ENCODE peak calls at places on chromosomes 5 and 9, in ten cellular contexts. One of them, this sample, is unnamed.

GRCh38 chr9:119284587-119285337 is 84.5 kb downstream of the BRINP1 start:
- DNase-seq in GM12878: no peak
- DNase-seq in uterus: no peak
- DNase-seq in epithelial cell of prostate: no peak
- DNase-seq in SK-N-SH: no peak
- DNase-seq in DND-41: no peak
- DNase-seq in cardiac muscle cell: peak
- DNase-seq in psoas muscle: no peak
- DNase-seq in brain microvascular endothelial cell: no peak
- DNase-seq in stomach: no peak
- DNase-seq in this sample: no peak

GRCh38 chr9:87812375-87813118 is 70.1 kb upstream of the SPATA31E1 start:
- DNase-seq in DND-41: no peak
- DNase-seq in epithelial cell of prostate: no peak
- DNase-seq in GM12878: no peak
- DNase-seq in cardiac muscle cell: peak
- DNase-seq in brain microvascular endothelial cell: peak
- DNase-seq in stomach: no peak
- DNase-seq in psoas muscle: no peak
- DNase-seq in SK-N-SH: peak
- DNase-seq in uterus: no peak
- DNase-seq in this sample: no peak

GRCh38 chr9:78064075-78064474 is 32.5 kb upstream of the GNAQ start:
- DNase-seq in GM12878: no peak
- DNase-seq in DND-41: no peak
- DNase-seq in SK-N-SH: no peak
- DNase-seq in epithelial cell of prostate: no peak
- DNase-seq in uterus: no peak
- DNase-seq in psoas muscle: no peak
- DNase-seq in cardiac muscle cell: peak
- DNase-seq in brain microvascular endothelial cell: no peak
- DNase-seq in stomach: no peak
- DNase-seq in this sample: no peak

GRCh38 chr5:9105851-9106250 is 440.0 kb downstream of the SEMA5A start:
- DNase-seq in DND-41: no peak
- DNase-seq in SK-N-SH: no peak
- DNase-seq in brain microvascular endothelial cell: peak
- DNase-seq in uterus: no peak
- DNase-seq in cardiac muscle cell: no peak
- DNase-seq in psoas muscle: no peak
- DNase-seq in epithelial cell of prostate: no peak
- DNase-seq in GM12878: no peak
- DNase-seq in stomach: no peak
- DNase-seq in this sample: no peak

GRCh38 chr5:132473019-132473531 is 17.5 kb downstream of the IRF1 start:
- DNase-seq in epithelial cell of prostate: no peak
- DNase-seq in brain microvascular endothelial cell: no peak
- DNase-seq in GM12878: no peak
- DNase-seq in DND-41: peak
- DNase-seq in stomach: peak
- DNase-seq in cardiac muscle cell: no peak
- DNase-seq in SK-N-SH: no peak
- DNase-seq in uterus: peak
- DNase-seq in psoas muscle: no peak
- DNase-seq in this sample: no peak

GRCh38 chr5:122170630-122171029 is 41.3 kb downstream of the ZNF474 start:
- DNase-seq in DND-41: no peak
- DNase-seq in uterus: no peak
- DNase-seq in GM12878: no peak
- DNase-seq in psoas muscle: no peak
- DNase-seq in epithelial cell of prostate: no peak
- DNase-seq in brain microvascular endothelial cell: peak
- DNase-seq in stomach: no peak
- DNase-seq in SK-N-SH: no peak
- DNase-seq in cardiac muscle cell: peak
- DNase-seq in this sample: no peak

GRCh38 chr9:1530681-1531080 is 480.5 kb downstream of the DMRT2 start:
- DNase-seq in cardiac muscle cell: no peak
- DNase-seq in brain microvascular endothelial cell: no peak
- DNase-seq in GM12878: no peak
- DNase-seq in uterus: no peak
- DNase-seq in stomach: no peak
- DNase-seq in epithelial cell of prostate: no peak
- DNase-seq in SK-N-SH: no peak
- DNase-seq in psoas muscle: no peak
- DNase-seq in DND-41: no peak
- DNase-seq in this sample: no peak

GRCh38 chr9:131107760-131108159 is 11.4 kb downstream of the AIF1L start:
- DNase-seq in stomach: no peak
- DNase-seq in cardiac muscle cell: no peak
- DNase-seq in GM12878: no peak
- DNase-seq in SK-N-SH: peak
- DNase-seq in psoas muscle: no peak
- DNase-seq in brain microvascular endothelial cell: no peak
- DNase-seq in epithelial cell of prostate: no peak
- DNase-seq in uterus: no peak
- DNase-seq in DND-41: no peak
- DNase-seq in this sample: no peak

GRCh38 chr5:33311893-33312292 is 128.9 kb upstream of the TARS1 start:
- DNase-seq in GM12878: no peak
- DNase-seq in epithelial cell of prostate: peak
- DNase-seq in cardiac muscle cell: peak
- DNase-seq in brain microvascular endothelial cell: peak
- DNase-seq in DND-41: no peak
- DNase-seq in uterus: no peak
- DNase-seq in psoas muscle: no peak
- DNase-seq in stomach: no peak
- DNase-seq in SK-N-SH: no peak
- DNase-seq in this sample: no peak

DNA sequence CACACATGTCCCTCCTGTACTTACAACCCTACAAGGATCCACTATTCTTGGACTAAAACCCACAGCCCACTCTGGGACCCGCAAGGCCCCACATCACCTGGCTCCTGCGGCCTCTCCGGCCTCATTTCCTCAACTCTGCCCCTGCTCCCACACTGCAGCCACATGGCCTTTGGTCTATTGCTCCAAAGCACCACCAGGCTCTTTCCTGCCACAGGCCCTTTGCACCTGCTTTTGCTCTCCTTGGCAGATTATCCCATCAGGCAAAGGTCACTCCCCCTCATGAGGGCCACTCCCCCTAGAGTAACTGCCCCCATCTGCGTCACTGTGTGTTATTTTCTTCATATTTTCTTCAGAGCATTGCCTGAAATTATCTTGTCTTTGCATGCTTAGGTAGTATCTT is 26.1 kb upstream of the CPLX2 start:
- DNase-seq in GM12878: no peak
- DNase-seq in uterus: no peak
- DNase-seq in stomach: no peak
- DNase-seq in DND-41: no peak
- DNase-seq in brain microvascular endothelial cell: no peak
- DNase-seq in cardiac muscle cell: no peak
- DNase-seq in SK-N-SH: no peak
- DNase-seq in psoas muscle: no peak
- DNase-seq in epithelial cell of prostate: no peak
- DNase-seq in this sample: no peak
- H3K27ac ChIP-seq in GM12878: no peak
- H3K27ac ChIP-seq in uterus: no peak
- H3K27ac ChIP-seq in stomach: no peak
- H3K27ac ChIP-seq in DND-41: no peak
- H3K27ac ChIP-seq in brain microvascular endothelial cell: no peak
- H3K27ac ChIP-seq in cardiac muscle cell: no peak
- H3K27ac ChIP-seq in SK-N-SH: no peak
- H3K27ac ChIP-seq in psoas muscle: no peak
- H3K27ac ChIP-seq in epithelial cell of prostate: no peak
- H3K27ac ChIP-seq in this sample: no peak

DNA sequence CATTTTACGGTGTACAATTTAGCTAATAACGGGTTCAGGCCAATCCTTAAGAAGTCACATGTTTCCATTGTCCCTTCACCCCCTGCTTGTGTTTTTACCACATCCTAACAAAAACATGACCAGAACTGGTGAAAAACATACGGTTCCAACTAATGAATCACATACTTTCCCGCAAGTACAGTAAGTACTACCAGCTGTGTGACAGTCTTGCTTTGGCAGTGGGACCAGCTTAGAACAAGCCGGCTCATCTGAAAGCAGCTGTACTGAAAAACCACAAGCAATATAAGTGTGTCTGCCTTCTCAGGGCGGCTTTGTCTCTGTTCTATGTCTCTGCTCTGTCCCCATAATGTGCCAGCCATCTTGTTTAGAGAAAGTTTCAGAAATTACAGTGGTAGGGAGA is 242.5 kb downstream of the BNC2 start:
- DNase-seq in psoas muscle: peak
- DNase-seq in brain microvascular endothelial cell: peak
- DNase-seq in DND-41: peak
- DNase-seq in epithelial cell of prostate: no peak
- DNase-seq in uterus: no peak
- DNase-seq in cardiac muscle cell: peak
- DNase-seq in SK-N-SH: peak
- DNase-seq in stomach: no peak
- DNase-seq in GM12878: no peak
- DNase-seq in this sample: no peak
- H3K27ac ChIP-seq in psoas muscle: peak
- H3K27ac ChIP-seq in brain microvascular endothelial cell: peak
- H3K27ac ChIP-seq in DND-41: peak
- H3K27ac ChIP-seq in epithelial cell of prostate: no peak
- H3K27ac ChIP-seq in uterus: peak
- H3K27ac ChIP-seq in cardiac muscle cell: no peak
- H3K27ac ChIP-seq in SK-N-SH: peak
- H3K27ac ChIP-seq in stomach: no peak
- H3K27ac ChIP-seq in GM12878: no peak
- H3K27ac ChIP-seq in this sample: no peak

GRCh38 chr5:143601917-143602333 is 198.4 kb upstream of the NR3C1 start:
- DNase-seq in epithelial cell of prostate: no peak
- DNase-seq in DND-41: peak
- DNase-seq in uterus: no peak
- DNase-seq in brain microvascular endothelial cell: no peak
- DNase-seq in psoas muscle: no peak
- DNase-seq in SK-N-SH: no peak
- DNase-seq in GM12878: no peak
- DNase-seq in cardiac muscle cell: no peak
- DNase-seq in stomach: no peak
- DNase-seq in this sample: no peak
- H3K27ac ChIP-seq in epithelial cell of prostate: no peak
- H3K27ac ChIP-seq in DND-41: peak
- H3K27ac ChIP-seq in uterus: no peak
- H3K27ac ChIP-seq in brain microvascular endothelial cell: no peak
- H3K27ac ChIP-seq in psoas muscle: no peak
- H3K27ac ChIP-seq in SK-N-SH: no peak
- H3K27ac ChIP-seq in GM12878: no peak
- H3K27ac ChIP-seq in cardiac muscle cell: no peak
- H3K27ac ChIP-seq in stomach: no peak
- H3K27ac ChIP-seq in this sample: no peak

GRCh38 chr5:169354263-169354662 is 53.3 kb upstream of the SLIT3 start:
- DNase-seq in cardiac muscle cell: no peak
- DNase-seq in brain microvascular endothelial cell: peak
- DNase-seq in DND-41: no peak
- DNase-seq in psoas muscle: no peak
- DNase-seq in SK-N-SH: no peak
- DNase-seq in stomach: no peak
- DNase-seq in GM12878: no peak
- DNase-seq in epithelial cell of prostate: peak
- DNase-seq in uterus: no peak
- DNase-seq in this sample: no peak
- H3K27ac ChIP-seq in cardiac muscle cell: no peak
- H3K27ac ChIP-seq in brain microvascular endothelial cell: peak
- H3K27ac ChIP-seq in DND-41: no peak
- H3K27ac ChIP-seq in psoas muscle: no peak
- H3K27ac ChIP-seq in SK-N-SH: peak
- H3K27ac ChIP-seq in stomach: no peak
- H3K27ac ChIP-seq in GM12878: no peak
- H3K27ac ChIP-seq in epithelial cell of prostate: peak
- H3K27ac ChIP-seq in uterus: no peak
- H3K27ac ChIP-seq in this sample: no peak

This sample was measured in coronary artery.